ENCODE peak calls at places on chromosomes 12 and 14, in four cellular contexts. I, Z, L and O are unnamed samples.

GRCh38 chr12:130621696-130622298 is 94.3 kb downstream of the RIMBP2 start:
- DNase-seq in I (no peak), Z (no peak), L (no peak), O (no peak)

GRCh38 chr12:82434392-82434911 is 76.1 kb downstream of the METTL25 start:
- DNase-seq in I (no peak), Z (no peak), L (no peak), O (no peak)

GRCh38 chr14:100341301-100342031 is 18.3 kb downstream of the SLC25A47 start:
- DNase-seq in I (no peak), Z (no peak), L (no peak), O (no peak)

GRCh38 chr12:112900298-112901145 is 6.2 kb upstream of the OAS1 start:
- DNase-seq in I (no peak), Z (peak; percentile 93), L (no peak), O (peak; percentile 61)

GRCh38 chr12:107645630-107646333 is 39.8 kb upstream of the PWP1 start:
- DNase-seq in I (no peak), Z (peak; percentile 41), L (no peak), O (no peak)

GRCh38 chr14:91835197-91835919 is 32.0 kb downstream of the TC2N start:
- DNase-seq in I (no peak), Z (no peak), L (no peak), O (no peak)

GRCh38 chr12:3490848-3491382 is at the start of gene PRMT8:
- DNase-seq in I (no peak), Z (no peak), L (no peak), O (no peak)

GRCh38 chr12:104455594-104456416 is 943 bp upstream of the CHST11 start:
- DNase-seq in I (no peak), Z (no peak), L (no peak), O (no peak)

GRCh38 chr12:128961957-128962356 is 108.7 kb downstream of the GLT1D1 start:
- DNase-seq in I (no peak), Z (no peak), L (no peak), O (no peak)

GRCh38 chr12:62458626-62459025 is 8.0 kb upstream of the MON2 start:
- DNase-seq in I (no peak), Z (no peak), L (no peak), O (no peak)

GRCh38 chr12:107399061-107399460 is 286.5 kb upstream of the PWP1 start:
- DNase-seq in I (no peak), Z (no peak), L (no peak), O (no peak)

GRCh38 chr14:60222820-60223219 is 26.2 kb upstream of the PPM1A start:
- DNase-seq in I (peak; percentile 86), Z (peak; percentile 46), L (no peak), O (no peak)

GRCh38 chr12:4717806-4718205 is 2.4 kb upstream of the GALNT8 start:
- DNase-seq in I (no peak), Z (no peak), L (no peak), O (no peak)

GRCh38 chr14:38330262-38330661 is 74.4 kb upstream of the CLEC14A start:
- DNase-seq in I (no peak), Z (no peak), L (no peak), O (no peak)

GRCh38 chr12:107522692-107523477 is 162.7 kb upstream of the PWP1 start:
- DNase-seq in I (no peak), Z (no peak), L (no peak), O (peak; percentile 17)

GRCh38 chr12:50059440-50060119 is 2.2 kb downstream of the ASIC1 start:
- DNase-seq in I (no peak), Z (no peak), L (peak; percentile 20), O (no peak)